ENCODE peak calls at places on chromosome 15, in eight cellular contexts. P, S, A, Q, G, Z, D and X are unnamed samples.

GRCh38 chr15:52786436-52787122 is 3.6 kb downstream of the ONECUT1 start:
- DNase-seq in P (no peak), Z (no peak), Q (no peak), G (no peak), A (no peak), D (no peak), S (no peak), X (no peak)

GRCh38 chr15:62607643-62608042 is 434.9 kb upstream of the TPM1 start:
- DNase-seq in A (peak; percentile 85), S (peak; percentile 69), G (no peak), Q (no peak), Z (no peak), P (peak; percentile 51), D (no peak), X (no peak)

GRCh38 chr15:36498922-36499321 is 80.5 kb upstream of the CDIN1 start:
- DNase-seq in A (no peak), D (no peak), Q (no peak), S (no peak), Z (no peak), P (no peak), G (no peak), X (no peak)

GRCh38 chr15:48671381-48672022 is 26.0 kb upstream of the FBN1 start:
- DNase-seq in S (peak; percentile 99), A (peak; percentile 91), Q (no peak), D (no peak), P (no peak), Z (no peak), G (no peak), X (no peak)

GRCh38 chr15:23823508-23823907 is 136.4 kb upstream of the NDN start:
- DNase-seq in Z (no peak), Q (no peak), G (peak; percentile 25), A (no peak), S (no peak), P (no peak), D (no peak), X (no peak)

GRCh38 chr15:76200641-76201105 is 110.6 kb downstream of the ETFA start:
- DNase-seq in A (no peak), G (no peak), Z (no peak), D (no peak), P (no peak), S (no peak), Q (no peak), X (no peak)

GRCh38 chr15:32028921-32029320 is 1.4 kb upstream of the CHRNA7 start:
- DNase-seq in P (no peak), D (no peak), Z (no peak), A (no peak), G (peak; percentile 50), S (no peak), Q (no peak), X (no peak)

GRCh38 chr15:75195766-75196241 is 5.9 kb upstream of the C15orf39 start:
- DNase-seq in A (no peak), P (no peak), G (peak; percentile 50), Q (no peak), Z (no peak), S (no peak), D (no peak), X (no peak)

GRCh38 chr15:38623744-38624143 is 59.1 kb upstream of the RASGRP1 start:
- DNase-seq in G (no peak), P (no peak), A (no peak), D (no peak), Z (no peak), S (no peak), Q (peak; percentile 28), X (no peak)

GRCh38 chr15:23497710-23498111 is 50.7 kb upstream of the GOLGA6L2 start:
- DNase-seq in A (no peak), D (no peak), P (no peak), G (peak; percentile 14), Z (no peak), S (no peak), Q (peak; percentile 6), X (no peak)

DNA sequence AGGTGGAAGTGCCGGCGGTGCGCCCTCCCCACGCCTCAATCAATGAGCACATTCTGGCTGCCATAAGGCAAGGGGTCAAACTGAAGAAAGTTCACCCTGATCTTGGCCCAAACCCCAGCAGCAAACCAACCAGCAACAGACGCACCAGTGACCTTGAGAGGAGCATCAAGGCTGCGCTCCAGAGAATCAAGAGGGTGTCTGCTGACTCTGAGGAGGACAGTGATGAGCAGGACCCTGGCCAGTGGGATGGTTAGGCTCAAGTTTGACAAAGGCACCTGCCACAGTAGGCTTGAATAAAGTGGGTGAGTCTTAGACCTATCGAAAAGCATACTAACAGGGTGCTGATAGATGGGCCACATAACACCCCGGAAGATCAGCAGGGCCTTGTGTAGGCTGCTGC is 23.9 kb downstream of the WHAMM start:
- DNase-seq in P (no peak), Q (no peak), A (no peak), D (no peak), G (no peak), Z (peak; percentile 13), S (no peak), X (peak; percentile 12)
- TF ChIP-seq CTCF in P (no peak), Q (no peak), A (no peak), D (no peak), G (no peak), Z (no peak), S (no peak), X (no peak)

DNA sequence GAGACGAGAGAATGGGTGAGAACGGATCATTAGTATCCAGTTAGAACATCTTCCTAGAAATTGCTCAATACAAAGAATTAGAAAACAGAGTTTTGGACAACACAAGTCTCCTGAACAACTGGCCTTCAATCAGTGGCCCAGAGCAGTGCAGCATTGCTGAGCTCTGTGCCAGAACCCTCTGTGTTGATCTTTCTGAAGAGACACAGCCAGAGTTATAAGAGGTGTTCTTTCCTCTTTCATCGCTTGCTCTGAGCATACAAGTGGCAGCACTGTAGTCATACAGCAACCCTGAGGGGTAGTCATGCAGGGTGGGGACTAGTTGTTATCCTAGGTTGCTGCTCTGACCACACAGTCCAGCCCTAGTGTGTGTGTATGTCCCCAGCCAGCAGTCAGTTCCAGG is 4.0 kb downstream of the KNSTRN start:
- DNase-seq in G (no peak), S (no peak), A (no peak), Z (no peak), Q (no peak), D (no peak), P (no peak), X (no peak)
- TF ChIP-seq CTCF in G (no peak), S (no peak), A (no peak), Z (no peak), Q (no peak), D (no peak), P (no peak), X (no peak)

DNA sequence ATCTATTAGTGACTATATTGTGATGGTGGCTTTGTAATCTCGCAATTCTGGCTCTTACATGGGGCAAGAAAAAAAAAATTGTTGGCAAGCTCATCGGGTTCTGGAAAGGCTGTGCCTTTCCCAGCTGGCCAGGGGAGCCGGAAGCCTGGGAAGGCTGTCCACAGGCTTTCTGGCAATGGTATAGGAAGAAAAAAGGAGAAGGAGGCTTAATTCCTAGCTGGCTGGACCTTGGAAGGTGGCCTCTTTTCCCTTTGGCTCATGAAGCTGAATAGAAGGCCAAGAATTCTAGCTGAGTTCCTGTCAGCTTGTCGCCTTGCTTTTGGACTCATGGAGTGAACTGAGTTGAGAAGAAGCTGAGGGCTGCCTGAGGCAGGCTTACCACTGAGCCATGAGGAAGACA is 243.4 kb upstream of the SEMA6D start:
- DNase-seq in G (no peak), P (no peak), S (peak; percentile 42), Q (no peak), Z (peak; percentile 64), D (no peak), A (no peak), X (no peak)
- TF ChIP-seq CTCF in G (no peak), P (no peak), S (no peak), Q (no peak), Z (no peak), D (no peak), A (no peak), X (no peak)

GRCh38 chr15:79339588-79340314 is 28.8 kb downstream of the TMED3 start:
- DNase-seq in Z (no peak), P (peak; percentile 27), A (peak; percentile 49), D (no peak), G (peak; percentile 53), S (peak; percentile 59), Q (peak; percentile 51), X (peak; percentile 23)

GRCh38 chr15:79337591-79337990 is 26.7 kb downstream of the TMED3 start:
- DNase-seq in A (no peak), G (no peak), S (no peak), Z (no peak), Q (no peak), D (no peak), P (no peak), X (no peak)

GRCh38 chr15:79341361-79341760 is 30.4 kb downstream of the TMED3 start:
- DNase-seq in G (no peak), Z (no peak), Q (no peak), D (no peak), A (no peak), S (no peak), P (no peak), X (no peak)

GRCh38 chr15:79340315-79340602 is 29.3 kb downstream of the TMED3 start:
- DNase-seq in Z (no peak), G (no peak), Q (no peak), P (no peak), D (no peak), S (no peak), A (no peak), X (no peak)
- TF ChIP-seq CTCF in Z (no peak), G (no peak), Q (no peak), P (peak; percentile 62), D (peak; percentile 15), S (no peak), A (no peak), X (no peak)

GRCh38 chr15:58546066-58546591 is 114.3 kb downstream of the LIPC start:
- DNase-seq in S (peak; percentile 25), G (no peak), Z (no peak), A (no peak), P (no peak), D (no peak), Q (no peak), X (no peak)
- TF ChIP-seq CTCF in S (no peak), G (no peak), Z (no peak), A (no peak), P (no peak), D (no peak), Q (no peak), X (no peak)

GRCh38 chr15:91022075-91022831 is at the start of gene VPS33B:
- DNase-seq in S (peak; percentile 84), A (peak; percentile 84), Z (peak; percentile 62), G (peak; percentile 91), Q (peak; percentile 92), D (peak; percentile 83), P (peak; percentile 64), X (peak; percentile 68)
- TF ChIP-seq CTCF in S (no peak), A (no peak), Z (no peak), G (no peak), Q (no peak), D (no peak), P (no peak), X (no peak)